ENCODE peak calls at places on chromosomes 13 and 19, in eight cellular contexts. W is DND-41, X is HL-60, L is A673, F is thyroid gland, U is Caco-2, O is AG09319, H is HCT116. C is an unnamed sample.

GRCh38 chr19:48635966-48636858 is 967 bp downstream of the DBP start:
- DNase-seq in O (no peak), U (peak; percentile 56), F (peak; percentile 66), W (peak; percentile 58), H (no peak), X (peak; percentile 51), L (peak; percentile 48), C (peak; percentile 77)

GRCh38 chr19:19540707-19541515 is 2.8 kb downstream of the CILP2 start:
- DNase-seq in O (no peak), L (peak; percentile 59), X (peak; percentile 49), U (peak; percentile 70), F (peak; percentile 41), W (peak; percentile 50), H (peak; percentile 93), C (peak; percentile 69)

GRCh38 chr13:113920606-113921306 is 53.1 kb downstream of the C13orf46 start:
- DNase-seq in X (no peak), U (peak; percentile 5), W (no peak), H (no peak), L (no peak), F (no peak), O (no peak), C (peak; percentile 11)

GRCh38 chr13:95536629-95537241 is 15.8 kb upstream of the CLDN10 start:
- DNase-seq in X (no peak), F (no peak), W (no peak), O (no peak), H (peak; percentile 15), L (peak; percentile 59), U (no peak), C (no peak)

GRCh38 chr19:50607874-50608785 is 31.6 kb downstream of the SYT3 start:
- DNase-seq in X (peak; percentile 69), L (peak; percentile 98), F (peak; percentile 54), O (peak; percentile 2), H (peak; percentile 13), W (no peak), U (peak; percentile 49), C (peak; percentile 94)

GRCh38 chr13:20711301-20712044 is 8.0 kb downstream of the IL17D start:
- DNase-seq in X (no peak), W (no peak), F (no peak), O (no peak), H (no peak), L (peak; percentile 40), U (no peak), C (no peak)

GRCh38 chr19:53958168-53958571 is 4.6 kb upstream of the CACNG8 start:
- DNase-seq in F (no peak), X (no peak), L (peak; percentile 78), W (no peak), U (no peak), H (no peak), O (no peak), C (no peak)

GRCh38 chr19:23527797-23528196 is 132.5 kb upstream of the ZNF91 start:
- DNase-seq in L (no peak), F (no peak), H (no peak), W (peak; percentile 23), U (no peak), X (no peak), O (no peak), C (no peak)

GRCh38 chr13:93079294-93079693 is 147.3 kb upstream of the GPC6 start:
- DNase-seq in L (peak; percentile 59), H (no peak), U (no peak), F (no peak), X (no peak), O (no peak), W (no peak), C (no peak)

GRCh38 chr13:90365130-90365529 is 982.4 kb upstream of the MIR17HG start:
- DNase-seq in F (no peak), U (no peak), H (no peak), X (no peak), O (no peak), W (no peak), L (no peak), C (no peak)

GRCh38 chr13:100673376-100673830 is 1.2 kb downstream of the TMTC4 start:
- DNase-seq in O (no peak), F (no peak), H (no peak), X (no peak), U (no peak), W (peak; percentile 27), L (no peak), C (peak; percentile 29)

GRCh38 chr13:21012841-21013681 is 48.3 kb downstream of the LATS2 start:
- DNase-seq in X (no peak), L (no peak), U (no peak), O (peak; percentile 32), W (no peak), F (no peak), H (no peak), C (no peak)

GRCh38 chr13:41614671-41615519 is 157.5 kb downstream of the RGCC start:
- DNase-seq in H (no peak), W (no peak), F (no peak), X (no peak), U (peak; percentile 61), L (no peak), O (no peak), C (no peak)

GRCh38 chr13:38763446-38764381 is 76.8 kb downstream of the FREM2 start:
- DNase-seq in F (peak; percentile 54), W (peak; percentile 4), U (peak; percentile 57), L (peak; percentile 87), X (peak; percentile 8), H (no peak), O (peak; percentile 4), C (peak; percentile 20)

GRCh38 chr13:39684531-39685137 is 29.2 kb downstream of the COG6 start:
- DNase-seq in W (no peak), H (peak; percentile 15), F (no peak), X (no peak), U (no peak), O (no peak), L (peak; percentile 73), C (no peak)

GRCh38 chr13:101730420-101731000 is 278.0 kb downstream of the ITGBL1 start:
- DNase-seq in X (no peak), L (no peak), W (no peak), O (no peak), H (no peak), U (no peak), F (no peak), C (no peak)

GRCh38 chr19:47663911-47664771 is 49.1 kb upstream of the EHD2 start:
- DNase-seq in X (peak; percentile 67), H (no peak), F (peak; percentile 37), U (peak; percentile 73), O (peak; percentile 91), L (no peak), W (no peak), C (peak; percentile 91)

GRCh38 chr19:34222386-34222785 is 32.0 kb upstream of the GARRE1 start:
- DNase-seq in H (no peak), F (no peak), X (no peak), U (no peak), W (no peak), O (no peak), L (no peak), C (no peak)

GRCh38 chr13:48993150-48993549 is 17.4 kb downstream of the FNDC3A start:
- DNase-seq in X (no peak), O (no peak), U (no peak), L (no peak), H (no peak), W (no peak), F (no peak), C (no peak)

GRCh38 chr13:100625447-100625846 is 36.9 kb upstream of the GGACT start:
- DNase-seq in H (no peak), U (no peak), L (no peak), F (no peak), X (no peak), W (no peak), O (no peak), C (no peak)

GRCh38 chr19:1113278-1113985 is 9.6 kb downstream of the GPX4 start:
- DNase-seq in U (peak; percentile 82), W (peak; percentile 84), X (peak; percentile 79), H (peak; percentile 80), L (peak; percentile 91), O (peak; percentile 84), F (peak; percentile 97), C (peak; percentile 96)
- TF ChIP-seq CTCF in U (peak; percentile 56), W (peak; percentile 81), X (peak; percentile 44), H (peak; percentile 76), L (peak; percentile 95), O (peak; percentile 82), F (peak; percentile 86), C (peak; percentile 84)

GRCh38 chr19:13825489-13826475 is 30.5 kb downstream of the ZSWIM4 start:
- DNase-seq in W (peak; percentile 38), L (peak; percentile 89), F (no peak), H (no peak), O (no peak), U (peak; percentile 57), X (no peak), C (no peak)
- TF ChIP-seq CTCF in W (peak; percentile 38), L (no peak), F (no peak), H (no peak), O (no peak), U (no peak), X (no peak), C (no peak)

DNA sequence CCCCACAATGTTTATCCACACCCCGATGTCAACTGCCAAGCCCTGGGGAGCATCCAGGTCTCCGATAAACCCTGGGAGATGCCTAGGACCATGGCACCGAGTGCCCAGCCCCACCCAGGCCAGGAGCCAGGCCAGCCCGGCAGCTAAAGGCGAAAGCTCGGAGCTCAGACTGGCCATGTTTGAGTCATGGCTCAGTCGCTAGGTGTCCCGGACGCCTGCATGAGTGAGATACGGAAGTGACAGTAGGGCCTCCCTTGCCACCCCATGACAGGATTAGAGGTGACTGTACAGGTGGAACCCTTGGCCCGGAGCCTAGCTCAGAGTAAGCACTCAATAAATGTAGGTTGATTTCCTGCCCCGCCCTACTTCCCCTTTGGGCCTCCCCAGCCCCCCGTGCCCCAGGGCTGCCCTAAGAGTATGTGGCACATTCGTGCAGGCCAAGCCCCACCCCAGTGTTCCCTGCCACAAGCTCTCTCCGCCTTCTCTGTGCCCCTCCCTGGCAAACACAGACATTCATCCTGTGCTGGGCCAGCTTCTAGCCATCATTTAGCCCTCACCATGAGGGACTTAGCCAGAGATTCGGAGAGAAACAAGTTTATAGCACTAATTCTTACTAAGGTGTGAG is 5.8 kb upstream of the TPM4 start:
- DNase-seq in X (peak; percentile 82), O (no peak), U (no peak), H (peak; percentile 86), L (no peak), W (no peak), F (peak; percentile 63), C (no peak)
- TF ChIP-seq CTCF in X (no peak), O (no peak), U (no peak), H (no peak), L (no peak), W (no peak), F (no peak), C (no peak)

GRCh38 chr19:4140237-4140711 is 13.2 kb upstream of the CREB3L3 start:
- DNase-seq in X (peak; percentile 42), O (no peak), U (peak; percentile 61), H (peak; percentile 79), F (peak; percentile 9), W (peak; percentile 36), L (peak; percentile 75), C (peak; percentile 57)

GRCh38 chr19:4144666-4145261 is 8.7 kb upstream of the CREB3L3 start:
- DNase-seq in W (no peak), F (no peak), X (no peak), O (no peak), L (no peak), H (peak; percentile 82), U (peak; percentile 72), C (no peak)

GRCh38 chr19:4136680-4137088 is 12.8 kb upstream of the MAP2K2 start:
- DNase-seq in F (no peak), W (no peak), O (no peak), U (peak; percentile 60), H (no peak), L (no peak), X (no peak), C (no peak)

GRCh38 chr19:4138445-4138844 is 14.5 kb upstream of the MAP2K2 start:
- DNase-seq in F (no peak), X (no peak), U (no peak), O (no peak), W (no peak), H (no peak), L (no peak), C (no peak)

GRCh38 chr19:4139614-4140236 is 13.7 kb upstream of the CREB3L3 start:
- DNase-seq in U (peak; percentile 82), X (peak; percentile 85), H (peak; percentile 71), W (peak; percentile 86), F (peak; percentile 73), O (no peak), L (peak; percentile 77), C (peak; percentile 85)
- TF ChIP-seq CTCF in U (peak; percentile 86), X (peak; percentile 86), H (peak; percentile 91), W (peak; percentile 93), F (peak; percentile 44), O (peak; percentile 72), L (peak; percentile 91), C (peak; percentile 83)

C was measured in testis.